ENCODE peak calls at places on chromosome 2, in four cellular contexts. H is mesendoderm, J is H9, O is IMR-90. G is an unnamed sample.

GRCh38 chr2:99960724-99961566 is 181.4 kb downstream of the AFF3 start:
- DNase-seq in O (peak), J (no peak), H (peak), G (no peak)

GRCh38 chr2:210072922-210073509 is 70.6 kb downstream of the RPE start:
- DNase-seq in J (no peak), H (peak), O (peak), G (no peak)

GRCh38 chr2:205865794-205866490 is 183.6 kb downstream of the NRP2 start:
- DNase-seq in J (no peak), O (no peak), H (no peak), G (no peak)

GRCh38 chr2:30267161-30267568 is 35.8 kb downstream of the LBH start:
- DNase-seq in H (peak), O (no peak), J (peak), G (no peak)

GRCh38 chr2:196959750-196960392 is 33.4 kb upstream of the PGAP1 start:
- DNase-seq in O (no peak), H (no peak), J (no peak), G (no peak)

GRCh38 chr2:217689053-217689452 is 313.7 kb downstream of the TNS1 start:
- DNase-seq in J (no peak), O (no peak), H (no peak), G (no peak)

GRCh38 chr2:109336296-109336695 is 207.3 kb downstream of the SH3RF3 start:
- DNase-seq in J (no peak), H (no peak), O (no peak), G (no peak)

GRCh38 chr2:130342533-130343275 is at the start of gene IMP4:
- DNase-seq in O (peak), H (peak), J (peak), G (peak)

GRCh38 chr2:216300921-216301320 is 71.4 kb downstream of the MARCHF4 start:
- DNase-seq in H (no peak), O (no peak), J (no peak), G (no peak)

GRCh38 chr2:234403074-234403473 is 93.8 kb downstream of the ARL4C start:
- DNase-seq in O (peak), J (no peak), H (no peak), G (no peak)

GRCh38 chr2:121018136-121019057 is 266.6 kb downstream of the TFCP2L1 start:
- DNase-seq in J (peak), O (peak), H (peak), G (peak)

GRCh38 chr2:221926327-221926726 is 354.2 kb upstream of the EPHA4 start:
- DNase-seq in O (no peak), H (no peak), J (no peak), G (no peak)

GRCh38 chr2:79860233-79861058 is 347.6 kb downstream of the CTNNA2 start:
- DNase-seq in H (peak), J (no peak), O (peak), G (no peak)

GRCh38 chr2:204505946-204506345 is 39.3 kb upstream of the PARD3B start:
- DNase-seq in J (no peak), H (no peak), O (peak), G (no peak)

GRCh38 chr2:10447300-10448207 is 573 bp downstream of the ODC1 start:
- DNase-seq in O (peak), H (peak), J (peak), G (peak)

GRCh38 chr2:108906403-108907077 is 82.5 kb downstream of the EDAR start:
- DNase-seq in H (no peak), J (peak), O (no peak), G (no peak)

GRCh38 chr2:14647714-14648113 is 15.2 kb downstream of the LRATD1 start:
- DNase-seq in O (no peak), J (no peak), H (no peak), G (no peak)

GRCh38 chr2:118844261-118845004 is 3.0 kb downstream of the EN1 start:
- DNase-seq in H (peak), O (no peak), J (peak), G (peak)

GRCh38 chr2:118846667-118847446 is 591 bp downstream of the EN1 start:
- DNase-seq in H (peak), O (no peak), J (peak), G (no peak)

GRCh38 chr2:118845005-118845842 is 2.2 kb downstream of the EN1 start:
- DNase-seq in J (peak), O (no peak), H (peak), G (peak)

GRCh38 chr2:118847447-118848172 is at the start of gene EN1:
- DNase-seq in H (peak), J (peak), O (peak), G (no peak)

DNA sequence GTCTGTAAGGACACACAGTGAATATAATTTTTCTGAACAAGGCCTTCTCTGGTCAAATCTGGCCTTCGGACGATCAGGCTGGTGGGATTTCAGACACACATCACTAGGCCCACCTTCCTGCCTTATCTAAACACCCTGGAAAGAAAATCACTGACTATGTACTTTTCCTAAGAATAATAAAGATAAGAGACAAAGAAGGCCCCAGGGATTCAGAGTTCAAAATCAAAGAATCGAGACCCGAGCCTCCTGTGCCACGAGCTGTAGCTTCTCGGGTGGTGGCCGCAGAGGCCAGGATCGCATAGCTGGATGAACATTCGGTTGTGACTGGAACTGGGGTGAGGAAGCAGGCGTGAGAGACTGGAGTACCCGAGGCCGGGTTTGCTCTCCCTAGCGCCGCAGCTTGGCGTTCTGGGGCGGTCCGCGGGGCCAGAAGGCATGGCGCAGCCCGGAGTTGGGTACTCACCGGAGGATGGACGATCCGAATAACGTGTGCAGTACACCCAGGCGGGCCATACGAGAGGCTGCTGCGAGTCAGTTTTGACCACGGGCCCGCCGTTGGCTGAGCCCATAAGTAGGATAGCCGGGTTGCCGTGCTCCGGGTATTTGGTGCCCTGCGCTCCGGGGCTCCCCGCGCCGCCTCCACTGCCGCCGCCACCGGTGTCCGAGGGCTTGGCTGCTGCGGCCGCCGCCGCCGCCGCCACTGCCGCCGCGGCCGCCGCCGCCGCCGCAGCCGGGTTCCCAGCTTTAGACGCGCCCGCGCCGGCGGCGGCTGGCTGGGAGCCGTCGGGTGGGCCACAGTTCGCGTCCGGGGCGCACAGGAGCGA is 1.4 kb downstream of the EN1 start:
- DNase-seq in O (no peak), J (peak), H (peak), G (peak)
- H3K23ac ChIP-seq in O (no peak), J (no peak), H (no peak), G (no peak)

GRCh38 chr2:1891147-1891546 is 146.8 kb upstream of the PXDN start:
- DNase-seq in J (no peak), O (no peak), H (no peak), G (no peak)

GRCh38 chr2:1893856-1894255 is 149.5 kb upstream of the PXDN start:
- DNase-seq in O (no peak), H (no peak), J (no peak), G (no peak)

GRCh38 chr2:1892529-1893250 is 148.4 kb upstream of the PXDN start:
- DNase-seq in H (no peak), O (no peak), J (no peak), G (no peak)

GRCh38 chr2:1891971-1892486 is 147.7 kb upstream of the PXDN start:
- DNase-seq in O (no peak), H (no peak), J (peak), G (no peak)

GRCh38 chr2:1894578-1894977 is 150.3 kb upstream of the PXDN start:
- DNase-seq in O (no peak), H (no peak), J (no peak), G (no peak)
- H4K5ac ChIP-seq in O (no peak), H (no peak), J (no peak), G (no peak)

DNA sequence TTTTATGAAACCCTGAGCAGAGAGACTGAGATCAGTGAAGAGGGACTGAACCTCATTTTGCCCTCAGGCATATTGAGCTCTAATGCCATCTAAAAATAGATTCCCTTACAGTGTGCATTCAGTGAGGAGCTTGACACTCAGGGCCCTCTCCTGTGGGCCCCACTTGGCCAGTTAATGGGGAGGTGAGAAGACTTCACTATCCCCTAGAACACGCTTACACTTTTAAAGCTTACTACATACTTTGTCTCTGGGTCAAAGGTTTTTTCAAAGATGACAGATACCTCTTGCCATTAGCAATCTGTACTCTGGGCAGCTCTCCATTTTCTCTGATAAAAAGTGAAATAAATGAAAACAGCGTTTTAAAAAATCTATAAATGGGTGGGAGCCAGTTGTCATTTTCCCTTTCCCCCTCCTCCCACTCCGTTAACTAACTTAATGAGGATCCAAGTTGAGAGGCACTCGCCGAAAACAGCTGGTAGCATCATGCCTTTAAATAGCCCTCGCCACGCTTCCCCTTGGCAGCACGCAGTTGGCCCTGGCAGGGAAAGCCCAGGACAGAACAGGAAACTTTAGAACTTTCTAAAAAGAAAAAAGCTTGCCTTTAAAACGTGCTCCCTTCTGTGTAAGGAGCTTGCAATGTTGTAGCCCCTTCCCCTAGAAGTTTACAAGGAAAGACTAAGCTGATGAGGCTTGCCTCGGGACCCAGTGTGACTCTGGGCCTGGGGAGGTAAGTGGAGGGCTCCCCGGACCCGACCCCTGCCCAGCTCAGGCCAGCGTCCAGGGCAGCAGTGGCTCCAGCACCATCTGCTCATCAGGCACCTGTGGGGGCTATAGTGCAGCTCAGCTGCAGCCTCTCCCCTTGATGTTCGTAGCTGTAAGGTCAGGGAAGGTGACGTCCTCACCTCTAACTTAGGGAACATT is 58.8 kb upstream of the FOSL2 start:
- DNase-seq in O (no peak), J (no peak), H (no peak), G (no peak)
- H3K23ac ChIP-seq in O (no peak), J (no peak), H (no peak), G (no peak)

GRCh38 chr2:240925576-240926515 is 19.7 kb downstream of the CROCC2 start:
- DNase-seq in H (no peak), J (peak), O (no peak), G (peak)
- H4K5ac ChIP-seq in H (no peak), J (no peak), O (no peak), G (no peak)

GRCh38 chr2:55419236-55419513 is 481 bp downstream of the CCDC88A start:
- DNase-seq in O (peak), H (peak), J (peak), G (no peak)

GRCh38 chr2:55418512-55419235 is 982 bp downstream of the CCDC88A start:
- DNase-seq in H (peak), O (no peak), J (no peak), G (no peak)

GRCh38 chr2:55420901-55421300 is 1.2 kb upstream of the CCDC88A start:
- DNase-seq in J (no peak), H (no peak), O (no peak), G (no peak)

GRCh38 chr2:55420244-55420713 is 623 bp upstream of the CCDC88A start:
- DNase-seq in O (no peak), J (no peak), H (no peak), G (no peak)

GRCh38 chr2:55419514-55420243 is at the start of gene CCDC88A:
- DNase-seq in O (peak), J (peak), H (peak), G (peak)
- H3K23ac ChIP-seq in O (peak), J (no peak), H (peak), G (no peak)

GRCh38 chr2:63668000-63668399 is 79.2 kb downstream of the MDH1 start:
- DNase-seq in J (no peak), O (no peak), H (no peak), G (no peak)
- H4K5ac ChIP-seq in J (no peak), O (no peak), H (no peak), G (no peak)

GRCh38 chr2:199693861-199694260 is 157.1 kb downstream of the FTCDNL1 start:
- DNase-seq in J (no peak), H (peak), O (no peak), G (no peak)
- H3K23ac ChIP-seq in J (no peak), H (no peak), O (no peak), G (no peak)

GRCh38 chr2:236687296-236687955 is 117.8 kb downstream of the ACKR3 start:
- DNase-seq in J (no peak), H (no peak), O (no peak), G (no peak)
- H4K5ac ChIP-seq in J (no peak), H (no peak), O (no peak), G (no peak)

DNA sequence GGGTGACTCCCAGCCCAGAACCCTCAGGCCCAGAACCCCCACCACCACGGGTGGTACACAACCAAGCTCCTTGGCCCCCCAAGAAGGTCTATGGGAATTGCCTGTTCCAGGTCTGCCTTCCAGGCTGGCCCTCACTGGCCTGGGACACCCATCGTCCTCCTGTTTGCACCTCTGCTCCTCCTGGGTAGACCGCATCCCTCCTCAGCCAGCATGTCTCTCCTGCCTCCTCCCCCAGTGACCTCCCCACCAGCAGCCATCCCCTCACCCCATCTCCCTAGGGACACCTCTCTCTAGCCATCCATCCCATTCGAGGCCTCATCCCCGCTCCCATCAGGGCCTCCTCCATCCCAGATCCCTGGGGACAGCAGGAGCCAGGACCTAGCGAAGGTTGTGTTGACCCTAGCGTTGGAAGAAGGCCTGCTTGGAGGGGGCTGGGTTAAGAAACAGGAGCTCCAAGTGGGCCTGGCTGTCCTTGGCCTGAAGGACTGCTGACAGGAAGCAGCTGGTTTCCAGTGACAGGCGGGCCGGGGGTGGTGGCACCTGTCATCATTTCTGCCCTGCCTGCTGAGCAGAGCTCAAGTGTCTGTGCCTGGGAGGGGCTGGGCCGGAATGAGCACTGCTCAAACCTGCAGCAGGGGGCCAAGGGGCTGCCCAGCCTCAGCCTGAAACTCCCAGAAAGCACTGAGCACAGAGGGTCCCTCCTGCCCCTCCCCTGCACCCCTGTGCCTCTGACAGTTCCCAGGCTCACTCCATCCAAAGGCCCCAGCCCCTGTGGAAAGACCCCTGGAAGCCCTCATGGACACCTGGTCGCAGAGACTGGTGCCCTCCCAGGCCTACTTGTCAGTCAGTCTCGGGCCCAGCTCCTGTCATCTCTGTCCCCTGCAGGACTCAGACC is 96.0 kb upstream of the OTOS start:
- DNase-seq in O (no peak), J (peak), H (peak), G (no peak)
- H3K23ac ChIP-seq in O (no peak), J (no peak), H (no peak), G (no peak)

G was measured in H1.